ENCODE peak calls at places on chromosomes 5 and 9, in six cellular contexts. One of them, this sample, is unnamed.

GRCh38 chr9:89674667-89675402 is 70.0 kb downstream of the GADD45G start:
- DNase-seq in fibroblast of the conjunctiva: no peak
- DNase-seq in stimulated activated naive B cell treated with anti-CD40 and anti-IgM and Interleukin-4, amounts not matched to agents 10 μg/mL and 1 μg/mL and 100 μg/mL, for 72 hours: no peak
- DNase-seq in NCI-H1417: peak; percentile 97
- DNase-seq in activated CD4-positive, alpha-beta T cell treated with anti-CD3 and anti-CD28 coated beads, Interleukin-2, amount 50 U/mL, for 24 hours: no peak
- DNase-seq in gastrocnemius medialis: peak; percentile 72
- DNase-seq in this sample: no peak

GRCh38 chr9:114240647-114241558 is 82.0 kb upstream of the ORM1 start:
- DNase-seq in fibroblast of the conjunctiva: no peak
- DNase-seq in stimulated activated naive B cell treated with anti-CD40 and anti-IgM and Interleukin-4, amounts not matched to agents 10 μg/mL and 1 μg/mL and 100 μg/mL, for 72 hours: no peak
- DNase-seq in NCI-H1417: no peak
- DNase-seq in activated CD4-positive, alpha-beta T cell treated with anti-CD3 and anti-CD28 coated beads, Interleukin-2, amount 50 U/mL, for 24 hours: no peak
- DNase-seq in gastrocnemius medialis: peak; percentile 63
- DNase-seq in this sample: no peak

GRCh38 chr9:128552744-128553221 is 396 bp downstream of the SPTAN1 start:
- DNase-seq in fibroblast of the conjunctiva: no peak
- DNase-seq in stimulated activated naive B cell treated with anti-CD40 and anti-IgM and Interleukin-4, amounts not matched to agents 10 μg/mL and 1 μg/mL and 100 μg/mL, for 72 hours: peak; percentile 11
- DNase-seq in NCI-H1417: peak; percentile 92
- DNase-seq in activated CD4-positive, alpha-beta T cell treated with anti-CD3 and anti-CD28 coated beads, Interleukin-2, amount 50 U/mL, for 24 hours: peak; percentile 27
- DNase-seq in gastrocnemius medialis: peak; percentile 15
- DNase-seq in this sample: peak; percentile 27

GRCh38 chr9:134408939-134409737 is 82.9 kb downstream of the RXRA start:
- DNase-seq in fibroblast of the conjunctiva: no peak
- DNase-seq in stimulated activated naive B cell treated with anti-CD40 and anti-IgM and Interleukin-4, amounts not matched to agents 10 μg/mL and 1 μg/mL and 100 μg/mL, for 72 hours: no peak
- DNase-seq in NCI-H1417: no peak
- DNase-seq in activated CD4-positive, alpha-beta T cell treated with anti-CD3 and anti-CD28 coated beads, Interleukin-2, amount 50 U/mL, for 24 hours: no peak
- DNase-seq in gastrocnemius medialis: peak; percentile 82
- DNase-seq in this sample: no peak

GRCh38 chr9:91583996-91584395 is 160.4 kb upstream of the NFIL3 start:
- DNase-seq in fibroblast of the conjunctiva: no peak
- DNase-seq in stimulated activated naive B cell treated with anti-CD40 and anti-IgM and Interleukin-4, amounts not matched to agents 10 μg/mL and 1 μg/mL and 100 μg/mL, for 72 hours: no peak
- DNase-seq in NCI-H1417: no peak
- DNase-seq in activated CD4-positive, alpha-beta T cell treated with anti-CD3 and anti-CD28 coated beads, Interleukin-2, amount 50 U/mL, for 24 hours: no peak
- DNase-seq in gastrocnemius medialis: no peak
- DNase-seq in this sample: no peak

GRCh38 chr5:112930082-112930344 is 8.0 kb upstream of the REEP5 start:
- DNase-seq in fibroblast of the conjunctiva: no peak
- DNase-seq in stimulated activated naive B cell treated with anti-CD40 and anti-IgM and Interleukin-4, amounts not matched to agents 10 μg/mL and 1 μg/mL and 100 μg/mL, for 72 hours: no peak
- DNase-seq in NCI-H1417: no peak
- DNase-seq in activated CD4-positive, alpha-beta T cell treated with anti-CD3 and anti-CD28 coated beads, Interleukin-2, amount 50 U/mL, for 24 hours: no peak
- DNase-seq in gastrocnemius medialis: no peak
- DNase-seq in this sample: no peak

GRCh38 chr5:38672059-38672791 is 115.8 kb upstream of the LIFR start:
- DNase-seq in fibroblast of the conjunctiva: peak; percentile 53
- DNase-seq in stimulated activated naive B cell treated with anti-CD40 and anti-IgM and Interleukin-4, amounts not matched to agents 10 μg/mL and 1 μg/mL and 100 μg/mL, for 72 hours: no peak
- DNase-seq in NCI-H1417: no peak
- DNase-seq in activated CD4-positive, alpha-beta T cell treated with anti-CD3 and anti-CD28 coated beads, Interleukin-2, amount 50 U/mL, for 24 hours: no peak
- DNase-seq in gastrocnemius medialis: no peak
- DNase-seq in this sample: no peak

GRCh38 chr9:19154135-19154612 is 26.9 kb upstream of the PLIN2 start:
- DNase-seq in fibroblast of the conjunctiva: peak; percentile 43
- DNase-seq in stimulated activated naive B cell treated with anti-CD40 and anti-IgM and Interleukin-4, amounts not matched to agents 10 μg/mL and 1 μg/mL and 100 μg/mL, for 72 hours: no peak
- DNase-seq in NCI-H1417: no peak
- DNase-seq in activated CD4-positive, alpha-beta T cell treated with anti-CD3 and anti-CD28 coated beads, Interleukin-2, amount 50 U/mL, for 24 hours: no peak
- DNase-seq in gastrocnemius medialis: peak; percentile 30
- DNase-seq in this sample: no peak

GRCh38 chr5:56310711-56311204 is 77.6 kb upstream of the ANKRD55 start:
- DNase-seq in fibroblast of the conjunctiva: no peak
- DNase-seq in stimulated activated naive B cell treated with anti-CD40 and anti-IgM and Interleukin-4, amounts not matched to agents 10 μg/mL and 1 μg/mL and 100 μg/mL, for 72 hours: no peak
- DNase-seq in NCI-H1417: no peak
- DNase-seq in activated CD4-positive, alpha-beta T cell treated with anti-CD3 and anti-CD28 coated beads, Interleukin-2, amount 50 U/mL, for 24 hours: no peak
- DNase-seq in gastrocnemius medialis: no peak
- DNase-seq in this sample: no peak

GRCh38 chr5:93096561-93096960 is 484.5 kb downstream of the NR2F1-AS1 start:
- DNase-seq in fibroblast of the conjunctiva: no peak
- DNase-seq in stimulated activated naive B cell treated with anti-CD40 and anti-IgM and Interleukin-4, amounts not matched to agents 10 μg/mL and 1 μg/mL and 100 μg/mL, for 72 hours: no peak
- DNase-seq in NCI-H1417: no peak
- DNase-seq in activated CD4-positive, alpha-beta T cell treated with anti-CD3 and anti-CD28 coated beads, Interleukin-2, amount 50 U/mL, for 24 hours: no peak
- DNase-seq in gastrocnemius medialis: no peak
- DNase-seq in this sample: no peak

GRCh38 chr5:177967221-177967887 is 28.7 kb downstream of the PROP1 start:
- DNase-seq in fibroblast of the conjunctiva: no peak
- DNase-seq in stimulated activated naive B cell treated with anti-CD40 and anti-IgM and Interleukin-4, amounts not matched to agents 10 μg/mL and 1 μg/mL and 100 μg/mL, for 72 hours: no peak
- DNase-seq in NCI-H1417: no peak
- DNase-seq in activated CD4-positive, alpha-beta T cell treated with anti-CD3 and anti-CD28 coated beads, Interleukin-2, amount 50 U/mL, for 24 hours: no peak
- DNase-seq in gastrocnemius medialis: no peak
- DNase-seq in this sample: no peak

GRCh38 chr9:135989722-135990467 is 28.7 kb upstream of the UBAC1 start:
- DNase-seq in fibroblast of the conjunctiva: no peak
- DNase-seq in stimulated activated naive B cell treated with anti-CD40 and anti-IgM and Interleukin-4, amounts not matched to agents 10 μg/mL and 1 μg/mL and 100 μg/mL, for 72 hours: no peak
- DNase-seq in NCI-H1417: peak; percentile 83
- DNase-seq in activated CD4-positive, alpha-beta T cell treated with anti-CD3 and anti-CD28 coated beads, Interleukin-2, amount 50 U/mL, for 24 hours: no peak
- DNase-seq in gastrocnemius medialis: no peak
- DNase-seq in this sample: no peak

GRCh38 chr9:134283111-134283515 is 43.1 kb upstream of the RXRA start:
- DNase-seq in fibroblast of the conjunctiva: peak; percentile 74
- DNase-seq in stimulated activated naive B cell treated with anti-CD40 and anti-IgM and Interleukin-4, amounts not matched to agents 10 μg/mL and 1 μg/mL and 100 μg/mL, for 72 hours: no peak
- DNase-seq in NCI-H1417: no peak
- DNase-seq in activated CD4-positive, alpha-beta T cell treated with anti-CD3 and anti-CD28 coated beads, Interleukin-2, amount 50 U/mL, for 24 hours: no peak
- DNase-seq in gastrocnemius medialis: peak; percentile 79
- DNase-seq in this sample: no peak

GRCh38 chr5:143506881-143507552 is 103.5 kb upstream of the NR3C1 start:
- DNase-seq in fibroblast of the conjunctiva: peak; percentile 80
- DNase-seq in stimulated activated naive B cell treated with anti-CD40 and anti-IgM and Interleukin-4, amounts not matched to agents 10 μg/mL and 1 μg/mL and 100 μg/mL, for 72 hours: no peak
- DNase-seq in NCI-H1417: no peak
- DNase-seq in activated CD4-positive, alpha-beta T cell treated with anti-CD3 and anti-CD28 coated beads, Interleukin-2, amount 50 U/mL, for 24 hours: no peak
- DNase-seq in gastrocnemius medialis: peak; percentile 39
- DNase-seq in this sample: no peak

GRCh38 chr5:158814521-158814920 is 285.2 kb downstream of the EBF1 start:
- DNase-seq in fibroblast of the conjunctiva: peak; percentile 26
- DNase-seq in stimulated activated naive B cell treated with anti-CD40 and anti-IgM and Interleukin-4, amounts not matched to agents 10 μg/mL and 1 μg/mL and 100 μg/mL, for 72 hours: no peak
- DNase-seq in NCI-H1417: no peak
- DNase-seq in activated CD4-positive, alpha-beta T cell treated with anti-CD3 and anti-CD28 coated beads, Interleukin-2, amount 50 U/mL, for 24 hours: no peak
- DNase-seq in gastrocnemius medialis: no peak
- DNase-seq in this sample: no peak

GRCh38 chr9:127204771-127205470 is 59.7 kb upstream of the GARNL3 start:
- DNase-seq in fibroblast of the conjunctiva: no peak
- DNase-seq in stimulated activated naive B cell treated with anti-CD40 and anti-IgM and Interleukin-4, amounts not matched to agents 10 μg/mL and 1 μg/mL and 100 μg/mL, for 72 hours: no peak
- DNase-seq in NCI-H1417: no peak
- DNase-seq in activated CD4-positive, alpha-beta T cell treated with anti-CD3 and anti-CD28 coated beads, Interleukin-2, amount 50 U/mL, for 24 hours: no peak
- DNase-seq in gastrocnemius medialis: peak; percentile 92
- DNase-seq in this sample: no peak

GRCh38 chr5:7850533-7851239 is at the start of gene CFAP90:
- DNase-seq in fibroblast of the conjunctiva: no peak
- DNase-seq in stimulated activated naive B cell treated with anti-CD40 and anti-IgM and Interleukin-4, amounts not matched to agents 10 μg/mL and 1 μg/mL and 100 μg/mL, for 72 hours: no peak
- DNase-seq in NCI-H1417: peak; percentile 90
- DNase-seq in activated CD4-positive, alpha-beta T cell treated with anti-CD3 and anti-CD28 coated beads, Interleukin-2, amount 50 U/mL, for 24 hours: no peak
- DNase-seq in gastrocnemius medialis: no peak
- DNase-seq in this sample: no peak

GRCh38 chr9:127267793-127268507 is 3.4 kb downstream of the GARNL3 start:
- DNase-seq in fibroblast of the conjunctiva: no peak
- DNase-seq in stimulated activated naive B cell treated with anti-CD40 and anti-IgM and Interleukin-4, amounts not matched to agents 10 μg/mL and 1 μg/mL and 100 μg/mL, for 72 hours: no peak
- DNase-seq in NCI-H1417: no peak
- DNase-seq in activated CD4-positive, alpha-beta T cell treated with anti-CD3 and anti-CD28 coated beads, Interleukin-2, amount 50 U/mL, for 24 hours: no peak
- DNase-seq in gastrocnemius medialis: no peak
- DNase-seq in this sample: no peak

GRCh38 chr5:160473736-160474483 is 52.3 kb downstream of the PTTG1 start:
- DNase-seq in fibroblast of the conjunctiva: no peak
- DNase-seq in stimulated activated naive B cell treated with anti-CD40 and anti-IgM and Interleukin-4, amounts not matched to agents 10 μg/mL and 1 μg/mL and 100 μg/mL, for 72 hours: no peak
- DNase-seq in NCI-H1417: peak; percentile 1
- DNase-seq in activated CD4-positive, alpha-beta T cell treated with anti-CD3 and anti-CD28 coated beads, Interleukin-2, amount 50 U/mL, for 24 hours: no peak
- DNase-seq in gastrocnemius medialis: no peak
- DNase-seq in this sample: no peak

GRCh38 chr5:59236996-59237395 is 654.1 kb downstream of the RAB3C start:
- DNase-seq in fibroblast of the conjunctiva: no peak
- DNase-seq in stimulated activated naive B cell treated with anti-CD40 and anti-IgM and Interleukin-4, amounts not matched to agents 10 μg/mL and 1 μg/mL and 100 μg/mL, for 72 hours: no peak
- DNase-seq in NCI-H1417: no peak
- DNase-seq in activated CD4-positive, alpha-beta T cell treated with anti-CD3 and anti-CD28 coated beads, Interleukin-2, amount 50 U/mL, for 24 hours: no peak
- DNase-seq in gastrocnemius medialis: no peak
- DNase-seq in this sample: no peak

GRCh38 chr9:8733096-8733954 is 933.7 kb upstream of the DMAC1 start:
- DNase-seq in fibroblast of the conjunctiva: no peak
- DNase-seq in stimulated activated naive B cell treated with anti-CD40 and anti-IgM and Interleukin-4, amounts not matched to agents 10 μg/mL and 1 μg/mL and 100 μg/mL, for 72 hours: no peak
- DNase-seq in NCI-H1417: peak; percentile 94
- DNase-seq in activated CD4-positive, alpha-beta T cell treated with anti-CD3 and anti-CD28 coated beads, Interleukin-2, amount 50 U/mL, for 24 hours: no peak
- DNase-seq in gastrocnemius medialis: no peak
- DNase-seq in this sample: no peak

GRCh38 chr9:22395585-22396205 is 50.9 kb upstream of the DMRTA1 start:
- DNase-seq in fibroblast of the conjunctiva: no peak
- DNase-seq in stimulated activated naive B cell treated with anti-CD40 and anti-IgM and Interleukin-4, amounts not matched to agents 10 μg/mL and 1 μg/mL and 100 μg/mL, for 72 hours: no peak
- DNase-seq in NCI-H1417: no peak
- DNase-seq in activated CD4-positive, alpha-beta T cell treated with anti-CD3 and anti-CD28 coated beads, Interleukin-2, amount 50 U/mL, for 24 hours: no peak
- DNase-seq in gastrocnemius medialis: no peak
- DNase-seq in this sample: no peak

GRCh38 chr9:133341369-133342082 is 5.5 kb upstream of the SURF6 start:
- DNase-seq in fibroblast of the conjunctiva: no peak
- DNase-seq in stimulated activated naive B cell treated with anti-CD40 and anti-IgM and Interleukin-4, amounts not matched to agents 10 μg/mL and 1 μg/mL and 100 μg/mL, for 72 hours: no peak
- DNase-seq in NCI-H1417: no peak
- DNase-seq in activated CD4-positive, alpha-beta T cell treated with anti-CD3 and anti-CD28 coated beads, Interleukin-2, amount 50 U/mL, for 24 hours: no peak
- DNase-seq in gastrocnemius medialis: peak; percentile 47
- DNase-seq in this sample: no peak

GRCh38 chr9:135752281-135753204 is 50.6 kb downstream of the KCNT1 start:
- DNase-seq in fibroblast of the conjunctiva: no peak
- DNase-seq in stimulated activated naive B cell treated with anti-CD40 and anti-IgM and Interleukin-4, amounts not matched to agents 10 μg/mL and 1 μg/mL and 100 μg/mL, for 72 hours: no peak
- DNase-seq in NCI-H1417: no peak
- DNase-seq in activated CD4-positive, alpha-beta T cell treated with anti-CD3 and anti-CD28 coated beads, Interleukin-2, amount 50 U/mL, for 24 hours: no peak
- DNase-seq in gastrocnemius medialis: no peak
- DNase-seq in this sample: no peak

GRCh38 chr5:103582364-103582763 is 19.8 kb upstream of the NUDT12 start:
- DNase-seq in fibroblast of the conjunctiva: peak; percentile 53
- DNase-seq in stimulated activated naive B cell treated with anti-CD40 and anti-IgM and Interleukin-4, amounts not matched to agents 10 μg/mL and 1 μg/mL and 100 μg/mL, for 72 hours: no peak
- DNase-seq in NCI-H1417: peak; percentile 71
- DNase-seq in activated CD4-positive, alpha-beta T cell treated with anti-CD3 and anti-CD28 coated beads, Interleukin-2, amount 50 U/mL, for 24 hours: no peak
- DNase-seq in gastrocnemius medialis: no peak
- DNase-seq in this sample: no peak

GRCh38 chr9:134571946-134572914 is 69.4 kb upstream of the COL5A1 start:
- DNase-seq in fibroblast of the conjunctiva: no peak
- DNase-seq in stimulated activated naive B cell treated with anti-CD40 and anti-IgM and Interleukin-4, amounts not matched to agents 10 μg/mL and 1 μg/mL and 100 μg/mL, for 72 hours: no peak
- DNase-seq in NCI-H1417: no peak
- DNase-seq in activated CD4-positive, alpha-beta T cell treated with anti-CD3 and anti-CD28 coated beads, Interleukin-2, amount 50 U/mL, for 24 hours: no peak
- DNase-seq in gastrocnemius medialis: no peak
- DNase-seq in this sample: no peak

GRCh38 chr9:89923961-89924504 is 319.2 kb downstream of the GADD45G start:
- DNase-seq in fibroblast of the conjunctiva: no peak
- DNase-seq in stimulated activated naive B cell treated with anti-CD40 and anti-IgM and Interleukin-4, amounts not matched to agents 10 μg/mL and 1 μg/mL and 100 μg/mL, for 72 hours: peak; percentile 62
- DNase-seq in NCI-H1417: peak; percentile 38
- DNase-seq in activated CD4-positive, alpha-beta T cell treated with anti-CD3 and anti-CD28 coated beads, Interleukin-2, amount 50 U/mL, for 24 hours: peak; percentile 65
- DNase-seq in gastrocnemius medialis: no peak
- DNase-seq in this sample: no peak

GRCh38 chr5:179823937-179824744 is 3.4 kb downstream of the SQSTM1 start:
- DNase-seq in fibroblast of the conjunctiva: no peak
- DNase-seq in stimulated activated naive B cell treated with anti-CD40 and anti-IgM and Interleukin-4, amounts not matched to agents 10 μg/mL and 1 μg/mL and 100 μg/mL, for 72 hours: no peak
- DNase-seq in NCI-H1417: no peak
- DNase-seq in activated CD4-positive, alpha-beta T cell treated with anti-CD3 and anti-CD28 coated beads, Interleukin-2, amount 50 U/mL, for 24 hours: no peak
- DNase-seq in gastrocnemius medialis: no peak
- DNase-seq in this sample: no peak

GRCh38 chr9:35395076-35395675 is 94.7 kb upstream of the RUSC2 start:
- DNase-seq in fibroblast of the conjunctiva: no peak
- DNase-seq in stimulated activated naive B cell treated with anti-CD40 and anti-IgM and Interleukin-4, amounts not matched to agents 10 μg/mL and 1 μg/mL and 100 μg/mL, for 72 hours: no peak
- DNase-seq in NCI-H1417: no peak
- DNase-seq in activated CD4-positive, alpha-beta T cell treated with anti-CD3 and anti-CD28 coated beads, Interleukin-2, amount 50 U/mL, for 24 hours: no peak
- DNase-seq in gastrocnemius medialis: no peak
- DNase-seq in this sample: no peak

GRCh38 chr5:1754531-1755220 is 45.0 kb downstream of the MRPL36 start:
- DNase-seq in fibroblast of the conjunctiva: no peak
- DNase-seq in stimulated activated naive B cell treated with anti-CD40 and anti-IgM and Interleukin-4, amounts not matched to agents 10 μg/mL and 1 μg/mL and 100 μg/mL, for 72 hours: no peak
- DNase-seq in NCI-H1417: no peak
- DNase-seq in activated CD4-positive, alpha-beta T cell treated with anti-CD3 and anti-CD28 coated beads, Interleukin-2, amount 50 U/mL, for 24 hours: no peak
- DNase-seq in gastrocnemius medialis: no peak
- DNase-seq in this sample: no peak

GRCh38 chr5:83492331-83492730 is 20.8 kb downstream of the VCAN start:
- DNase-seq in fibroblast of the conjunctiva: no peak
- DNase-seq in stimulated activated naive B cell treated with anti-CD40 and anti-IgM and Interleukin-4, amounts not matched to agents 10 μg/mL and 1 μg/mL and 100 μg/mL, for 72 hours: no peak
- DNase-seq in NCI-H1417: no peak
- DNase-seq in activated CD4-positive, alpha-beta T cell treated with anti-CD3 and anti-CD28 coated beads, Interleukin-2, amount 50 U/mL, for 24 hours: no peak
- DNase-seq in gastrocnemius medialis: no peak
- DNase-seq in this sample: no peak

GRCh38 chr5:145743396-145744061 is 91.6 kb downstream of the PRELID2 start:
- DNase-seq in fibroblast of the conjunctiva: no peak
- DNase-seq in stimulated activated naive B cell treated with anti-CD40 and anti-IgM and Interleukin-4, amounts not matched to agents 10 μg/mL and 1 μg/mL and 100 μg/mL, for 72 hours: no peak
- DNase-seq in NCI-H1417: no peak
- DNase-seq in activated CD4-positive, alpha-beta T cell treated with anti-CD3 and anti-CD28 coated beads, Interleukin-2, amount 50 U/mL, for 24 hours: no peak
- DNase-seq in gastrocnemius medialis: no peak
- DNase-seq in this sample: no peak

GRCh38 chr9:98500337-98500919 is 208.3 kb downstream of the GABBR2 start:
- DNase-seq in fibroblast of the conjunctiva: no peak
- DNase-seq in stimulated activated naive B cell treated with anti-CD40 and anti-IgM and Interleukin-4, amounts not matched to agents 10 μg/mL and 1 μg/mL and 100 μg/mL, for 72 hours: no peak
- DNase-seq in NCI-H1417: no peak
- DNase-seq in activated CD4-positive, alpha-beta T cell treated with anti-CD3 and anti-CD28 coated beads, Interleukin-2, amount 50 U/mL, for 24 hours: no peak
- DNase-seq in gastrocnemius medialis: no peak
- DNase-seq in this sample: no peak

GRCh38 chr9:106745457-106745856 is 117.5 kb upstream of the ZNF462 start:
- DNase-seq in fibroblast of the conjunctiva: no peak
- DNase-seq in stimulated activated naive B cell treated with anti-CD40 and anti-IgM and Interleukin-4, amounts not matched to agents 10 μg/mL and 1 μg/mL and 100 μg/mL, for 72 hours: no peak
- DNase-seq in NCI-H1417: no peak
- DNase-seq in activated CD4-positive, alpha-beta T cell treated with anti-CD3 and anti-CD28 coated beads, Interleukin-2, amount 50 U/mL, for 24 hours: no peak
- DNase-seq in gastrocnemius medialis: no peak
- DNase-seq in this sample: no peak

GRCh38 chr5:56625577-56625976 is 189.8 kb upstream of the MAP3K1 start:
- DNase-seq in fibroblast of the conjunctiva: peak; percentile 89
- DNase-seq in stimulated activated naive B cell treated with anti-CD40 and anti-IgM and Interleukin-4, amounts not matched to agents 10 μg/mL and 1 μg/mL and 100 μg/mL, for 72 hours: no peak
- DNase-seq in NCI-H1417: no peak
- DNase-seq in activated CD4-positive, alpha-beta T cell treated with anti-CD3 and anti-CD28 coated beads, Interleukin-2, amount 50 U/mL, for 24 hours: no peak
- DNase-seq in gastrocnemius medialis: no peak
- DNase-seq in this sample: no peak

This sample was measured in GM19239.